ENCODE peak calls at places on chromosomes 2 and 18, in eight cellular contexts. One of them, this sample, is unnamed.

GRCh38 chr2:237389831-237390230 is 24.1 kb downstream of the COL6A3 start:
- DNase-seq in breast epithelium: no peak
- DNase-seq in tibial nerve: no peak
- DNase-seq in pancreas: no peak
- DNase-seq in spleen: no peak
- DNase-seq in CD8-positive, alpha-beta T cell: no peak
- DNase-seq in WERI-Rb-1: no peak
- DNase-seq in brain microvascular endothelial cell: no peak
- DNase-seq in this sample: no peak

GRCh38 chr2:50148632-50149031 is 883.3 kb downstream of the NRXN1 start:
- DNase-seq in breast epithelium: no peak
- DNase-seq in tibial nerve: no peak
- DNase-seq in pancreas: no peak
- DNase-seq in spleen: no peak
- DNase-seq in CD8-positive, alpha-beta T cell: no peak
- DNase-seq in WERI-Rb-1: no peak
- DNase-seq in brain microvascular endothelial cell: no peak
- DNase-seq in this sample: no peak

GRCh38 chr2:181876614-181877063 is 14.9 kb upstream of the ITPRID2 start:
- DNase-seq in breast epithelium: no peak
- DNase-seq in tibial nerve: no peak
- DNase-seq in pancreas: no peak
- DNase-seq in spleen: no peak
- DNase-seq in CD8-positive, alpha-beta T cell: no peak
- DNase-seq in WERI-Rb-1: no peak
- DNase-seq in brain microvascular endothelial cell: peak; percentile 70
- DNase-seq in this sample: peak; percentile 58

GRCh38 chr18:36391426-36392145 is 94.1 kb downstream of the FHOD3 start:
- DNase-seq in breast epithelium: no peak
- DNase-seq in tibial nerve: no peak
- DNase-seq in pancreas: no peak
- DNase-seq in spleen: no peak
- DNase-seq in CD8-positive, alpha-beta T cell: no peak
- DNase-seq in WERI-Rb-1: peak; percentile 61
- DNase-seq in brain microvascular endothelial cell: no peak
- DNase-seq in this sample: no peak

GRCh38 chr2:16409849-16410248 is 255.8 kb downstream of the CYRIA start:
- DNase-seq in breast epithelium: no peak
- DNase-seq in tibial nerve: no peak
- DNase-seq in pancreas: no peak
- DNase-seq in spleen: no peak
- DNase-seq in CD8-positive, alpha-beta T cell: no peak
- DNase-seq in WERI-Rb-1: no peak
- DNase-seq in brain microvascular endothelial cell: no peak
- DNase-seq in this sample: no peak

GRCh38 chr18:22427797-22428549 is 10.3 kb upstream of the CTAGE1 start:
- DNase-seq in breast epithelium: no peak
- DNase-seq in tibial nerve: no peak
- DNase-seq in pancreas: peak; percentile 41
- DNase-seq in spleen: no peak
- DNase-seq in CD8-positive, alpha-beta T cell: no peak
- DNase-seq in WERI-Rb-1: no peak
- DNase-seq in brain microvascular endothelial cell: no peak
- DNase-seq in this sample: no peak

GRCh38 chr2:187435078-187435477 is 13.0 kb downstream of the CALCRL start:
- DNase-seq in breast epithelium: no peak
- DNase-seq in tibial nerve: no peak
- DNase-seq in pancreas: no peak
- DNase-seq in spleen: no peak
- DNase-seq in CD8-positive, alpha-beta T cell: no peak
- DNase-seq in WERI-Rb-1: no peak
- DNase-seq in brain microvascular endothelial cell: no peak
- DNase-seq in this sample: no peak

GRCh38 chr18:8609711-8610441 is 639 bp downstream of the RAB12 start:
- DNase-seq in breast epithelium: no peak
- DNase-seq in tibial nerve: no peak
- DNase-seq in pancreas: peak; percentile 25
- DNase-seq in spleen: peak; percentile 90
- DNase-seq in CD8-positive, alpha-beta T cell: no peak
- DNase-seq in WERI-Rb-1: peak; percentile 22
- DNase-seq in brain microvascular endothelial cell: no peak
- DNase-seq in this sample: no peak

GRCh38 chr2:234493117-234493516 is 3.8 kb downstream of the ARL4C start:
- DNase-seq in breast epithelium: no peak
- DNase-seq in tibial nerve: no peak
- DNase-seq in pancreas: no peak
- DNase-seq in spleen: no peak
- DNase-seq in CD8-positive, alpha-beta T cell: no peak
- DNase-seq in WERI-Rb-1: no peak
- DNase-seq in brain microvascular endothelial cell: no peak
- DNase-seq in this sample: no peak

GRCh38 chr2:56348382-56348781 is 164.6 kb downstream of the CCDC85A start:
- DNase-seq in breast epithelium: no peak
- DNase-seq in tibial nerve: no peak
- DNase-seq in pancreas: no peak
- DNase-seq in spleen: no peak
- DNase-seq in CD8-positive, alpha-beta T cell: no peak
- DNase-seq in WERI-Rb-1: no peak
- DNase-seq in brain microvascular endothelial cell: no peak
- DNase-seq in this sample: no peak

GRCh38 chr18:22946841-22947240 is 13.7 kb downstream of the RBBP8 start:
- DNase-seq in breast epithelium: no peak
- DNase-seq in tibial nerve: no peak
- DNase-seq in pancreas: no peak
- DNase-seq in spleen: no peak
- DNase-seq in CD8-positive, alpha-beta T cell: no peak
- DNase-seq in WERI-Rb-1: no peak
- DNase-seq in brain microvascular endothelial cell: no peak
- DNase-seq in this sample: peak; percentile 24

GRCh38 chr18:57527479-57528237 is 58.8 kb downstream of the FECH start:
- DNase-seq in breast epithelium: no peak
- DNase-seq in tibial nerve: no peak
- DNase-seq in pancreas: no peak
- DNase-seq in spleen: no peak
- DNase-seq in CD8-positive, alpha-beta T cell: no peak
- DNase-seq in WERI-Rb-1: peak; percentile 43
- DNase-seq in brain microvascular endothelial cell: no peak
- DNase-seq in this sample: no peak

GRCh38 chr2:54577944-54578667 is 122.0 kb downstream of the SPTBN1 start:
- DNase-seq in breast epithelium: no peak
- DNase-seq in tibial nerve: no peak
- DNase-seq in pancreas: no peak
- DNase-seq in spleen: no peak
- DNase-seq in CD8-positive, alpha-beta T cell: no peak
- DNase-seq in WERI-Rb-1: no peak
- DNase-seq in brain microvascular endothelial cell: no peak
- DNase-seq in this sample: no peak

GRCh38 chr2:85853499-85854165 is 35.2 kb downstream of the ST3GAL5 start:
- DNase-seq in breast epithelium: no peak
- DNase-seq in tibial nerve: no peak
- DNase-seq in pancreas: no peak
- DNase-seq in spleen: no peak
- DNase-seq in CD8-positive, alpha-beta T cell: peak; percentile 52
- DNase-seq in WERI-Rb-1: no peak
- DNase-seq in brain microvascular endothelial cell: no peak
- DNase-seq in this sample: no peak

GRCh38 chr2:189164732-189165131 is 14.8 kb downstream of the COL5A2 start:
- DNase-seq in breast epithelium: no peak
- DNase-seq in tibial nerve: no peak
- DNase-seq in pancreas: no peak
- DNase-seq in spleen: no peak
- DNase-seq in CD8-positive, alpha-beta T cell: no peak
- DNase-seq in WERI-Rb-1: no peak
- DNase-seq in brain microvascular endothelial cell: no peak
- DNase-seq in this sample: peak; percentile 59

GRCh38 chr2:113282747-113283533 is 4.2 kb upstream of the PAX8 start:
- DNase-seq in breast epithelium: no peak
- DNase-seq in tibial nerve: peak; percentile 20
- DNase-seq in pancreas: peak; percentile 83
- DNase-seq in spleen: peak; percentile 82
- DNase-seq in CD8-positive, alpha-beta T cell: no peak
- DNase-seq in WERI-Rb-1: peak; percentile 33
- DNase-seq in brain microvascular endothelial cell: no peak
- DNase-seq in this sample: no peak

GRCh38 chr2:6425037-6425436 is 440.7 kb downstream of the CMPK2 start:
- DNase-seq in breast epithelium: no peak
- DNase-seq in tibial nerve: no peak
- DNase-seq in pancreas: no peak
- DNase-seq in spleen: no peak
- DNase-seq in CD8-positive, alpha-beta T cell: no peak
- DNase-seq in WERI-Rb-1: no peak
- DNase-seq in brain microvascular endothelial cell: no peak
- DNase-seq in this sample: no peak

GRCh38 chr18:48230459-48231113 is 178.6 kb downstream of the ZBTB7C start:
- DNase-seq in breast epithelium: peak; percentile 63
- DNase-seq in tibial nerve: peak; percentile 44
- DNase-seq in pancreas: no peak
- DNase-seq in spleen: peak; percentile 82
- DNase-seq in CD8-positive, alpha-beta T cell: no peak
- DNase-seq in WERI-Rb-1: peak; percentile 89
- DNase-seq in brain microvascular endothelial cell: peak; percentile 60
- DNase-seq in this sample: no peak

GRCh38 chr2:102082591-102083586 is 59.7 kb upstream of the IL1R1 start:
- DNase-seq in breast epithelium: no peak
- DNase-seq in tibial nerve: no peak
- DNase-seq in pancreas: no peak
- DNase-seq in spleen: no peak
- DNase-seq in CD8-positive, alpha-beta T cell: peak; percentile 36
- DNase-seq in WERI-Rb-1: no peak
- DNase-seq in brain microvascular endothelial cell: peak; percentile 84
- DNase-seq in this sample: no peak

GRCh38 chr18:34457761-34458160 is 233.0 kb upstream of the NOL4 start:
- DNase-seq in breast epithelium: no peak
- DNase-seq in tibial nerve: no peak
- DNase-seq in pancreas: no peak
- DNase-seq in spleen: no peak
- DNase-seq in CD8-positive, alpha-beta T cell: no peak
- DNase-seq in WERI-Rb-1: no peak
- DNase-seq in brain microvascular endothelial cell: no peak
- DNase-seq in this sample: no peak

DNA sequence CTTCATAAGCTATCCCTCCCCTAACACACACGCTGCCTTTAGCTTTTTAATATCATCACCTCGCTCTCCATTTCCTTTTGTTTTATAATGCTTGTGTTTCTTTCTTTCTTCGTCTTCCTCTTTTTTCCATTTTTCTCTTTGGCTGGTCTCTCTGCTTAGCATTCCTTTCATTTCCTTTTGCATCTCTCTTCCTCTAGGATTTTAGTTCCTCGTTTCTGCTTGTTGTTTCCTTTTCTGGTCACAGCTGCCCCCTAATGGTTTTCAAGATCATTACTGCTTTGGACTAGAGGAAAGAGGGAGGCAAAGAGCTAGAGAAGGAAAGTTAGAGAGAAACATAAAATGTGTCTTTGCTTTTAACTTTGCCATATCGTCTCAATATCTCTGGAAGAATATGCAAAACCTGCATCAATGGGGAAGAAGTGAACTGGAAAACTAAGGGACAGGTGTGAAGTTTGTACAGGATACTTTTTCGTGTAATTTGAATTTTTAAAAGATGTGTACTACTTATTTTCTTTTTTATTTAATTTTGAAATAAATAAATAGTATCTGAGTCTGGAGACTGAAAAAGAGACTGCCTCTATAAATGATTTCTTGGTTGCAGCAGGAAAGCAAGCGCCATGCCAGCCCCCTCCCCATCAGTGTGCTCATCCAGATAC is 6.3 kb upstream of the NRP2 start:
- DNase-seq in breast epithelium: no peak
- DNase-seq in tibial nerve: no peak
- DNase-seq in pancreas: no peak
- DNase-seq in spleen: no peak
- DNase-seq in CD8-positive, alpha-beta T cell: no peak
- DNase-seq in WERI-Rb-1: no peak
- DNase-seq in brain microvascular endothelial cell: no peak
- DNase-seq in this sample: no peak
- H3K4me3 ChIP-seq in breast epithelium: no peak overlapping the region
- H3K4me3 ChIP-seq in tibial nerve: no peak overlapping the region
- H3K4me3 ChIP-seq in pancreas: no peak overlapping the region
- H3K4me3 ChIP-seq in spleen: no peak overlapping the region
- H3K4me3 ChIP-seq in CD8-positive, alpha-beta T cell: no peak overlapping the region
- H3K4me3 ChIP-seq in WERI-Rb-1: no peak overlapping the region
- H3K4me3 ChIP-seq in brain microvascular endothelial cell: peak overlapping the region; percentile 9
- H3K4me3 ChIP-seq in this sample: no peak overlapping the region

GRCh38 chr2:241257419-241258032 is 57.9 kb downstream of the HDLBP start:
- DNase-seq in breast epithelium: no peak
- DNase-seq in tibial nerve: no peak
- DNase-seq in pancreas: peak; percentile 3
- DNase-seq in spleen: no peak
- DNase-seq in CD8-positive, alpha-beta T cell: no peak
- DNase-seq in WERI-Rb-1: peak; percentile 40
- DNase-seq in brain microvascular endothelial cell: no peak
- DNase-seq in this sample: no peak
- TF ChIP-seq CTCF in breast epithelium: no peak
- TF ChIP-seq CTCF in tibial nerve: no peak
- TF ChIP-seq CTCF in pancreas: no peak
- TF ChIP-seq CTCF in spleen: no peak
- TF ChIP-seq CTCF in CD8-positive, alpha-beta T cell: peak; percentile 26
- TF ChIP-seq CTCF in WERI-Rb-1: peak; percentile 11
- TF ChIP-seq CTCF in brain microvascular endothelial cell: no peak
- TF ChIP-seq CTCF in this sample: peak; percentile 23

GRCh38 chr2:104936504-104936903 is 82.6 kb downstream of the POU3F3 start:
- DNase-seq in breast epithelium: no peak
- DNase-seq in tibial nerve: no peak
- DNase-seq in pancreas: no peak
- DNase-seq in spleen: no peak
- DNase-seq in CD8-positive, alpha-beta T cell: no peak
- DNase-seq in WERI-Rb-1: no peak
- DNase-seq in brain microvascular endothelial cell: no peak
- DNase-seq in this sample: no peak
- H3K27me3 ChIP-seq in breast epithelium: no peaks in the 10 kb centered on the region
- H3K27me3 ChIP-seq in tibial nerve: no peaks in the 10 kb centered on the region
- H3K27me3 ChIP-seq in pancreas: no peaks in the 10 kb centered on the region
- H3K27me3 ChIP-seq in spleen: no peaks in the 10 kb centered on the region
- H3K27me3 ChIP-seq in CD8-positive, alpha-beta T cell: no peaks in the 10 kb centered on the region
- H3K27me3 ChIP-seq in WERI-Rb-1: peaks cover 95% of the 10 kb centered on the region
- H3K27me3 ChIP-seq in brain microvascular endothelial cell: no peaks in the 10 kb centered on the region
- H3K27me3 ChIP-seq in this sample: no peaks in the 10 kb centered on the region

GRCh38 chr2:66553370-66553769 is 118.4 kb downstream of the MEIS1 start:
- DNase-seq in breast epithelium: peak; percentile 60
- DNase-seq in tibial nerve: peak; percentile 27
- DNase-seq in pancreas: peak; percentile 63
- DNase-seq in spleen: no peak
- DNase-seq in CD8-positive, alpha-beta T cell: no peak
- DNase-seq in WERI-Rb-1: no peak
- DNase-seq in brain microvascular endothelial cell: no peak
- DNase-seq in this sample: no peak

GRCh38 chr2:66559672-66560071 is 124.7 kb downstream of the MEIS1 start:
- DNase-seq in breast epithelium: no peak
- DNase-seq in tibial nerve: no peak
- DNase-seq in pancreas: no peak
- DNase-seq in spleen: no peak
- DNase-seq in CD8-positive, alpha-beta T cell: no peak
- DNase-seq in WERI-Rb-1: no peak
- DNase-seq in brain microvascular endothelial cell: no peak
- DNase-seq in this sample: no peak

GRCh38 chr2:66550826-66551225 is 115.9 kb downstream of the MEIS1 start:
- DNase-seq in breast epithelium: no peak
- DNase-seq in tibial nerve: no peak
- DNase-seq in pancreas: no peak
- DNase-seq in spleen: no peak
- DNase-seq in CD8-positive, alpha-beta T cell: no peak
- DNase-seq in WERI-Rb-1: no peak
- DNase-seq in brain microvascular endothelial cell: no peak
- DNase-seq in this sample: no peak

GRCh38 chr2:66555076-66555475 is 120.2 kb downstream of the MEIS1 start:
- DNase-seq in breast epithelium: no peak
- DNase-seq in tibial nerve: no peak
- DNase-seq in pancreas: no peak
- DNase-seq in spleen: no peak
- DNase-seq in CD8-positive, alpha-beta T cell: no peak
- DNase-seq in WERI-Rb-1: no peak
- DNase-seq in brain microvascular endothelial cell: no peak
- DNase-seq in this sample: no peak

GRCh38 chr2:66555511-66556324 is 120.8 kb downstream of the MEIS1 start:
- DNase-seq in breast epithelium: no peak
- DNase-seq in tibial nerve: no peak
- DNase-seq in pancreas: no peak
- DNase-seq in spleen: no peak
- DNase-seq in CD8-positive, alpha-beta T cell: no peak
- DNase-seq in WERI-Rb-1: no peak
- DNase-seq in brain microvascular endothelial cell: no peak
- DNase-seq in this sample: no peak
- H3K4me3 ChIP-seq in breast epithelium: peak overlapping the region; percentile 21
- H3K4me3 ChIP-seq in tibial nerve: peak overlapping the region; percentile 35
- H3K4me3 ChIP-seq in pancreas: no peak overlapping the region
- H3K4me3 ChIP-seq in spleen: peak overlapping the region; percentile 19
- H3K4me3 ChIP-seq in CD8-positive, alpha-beta T cell: no peak overlapping the region
- H3K4me3 ChIP-seq in WERI-Rb-1: no peak overlapping the region
- H3K4me3 ChIP-seq in brain microvascular endothelial cell: peak overlapping the region; percentile 30
- H3K4me3 ChIP-seq in this sample: no peak overlapping the region